ENCODE peak calls at places on chromosome 2, in eight cellular contexts. One of them, this sample, is unnamed.

GRCh38 chr2:212931271-212931670 is 220.1 kb downstream of the IKZF2 start:
- DNase-seq in A549: no peak
- DNase-seq in GM23338: no peak
- DNase-seq in SK-N-SH: no peak
- DNase-seq in HCT116: no peak
- DNase-seq in Panc1: no peak
- DNase-seq in HepG2: no peak
- DNase-seq in K562: no peak
- DNase-seq in this sample: no peak

GRCh38 chr2:17538844-17539554 is 1.5 kb upstream of the VSNL1 start:
- DNase-seq in A549: no peak
- DNase-seq in GM23338: peak; percentile 81
- DNase-seq in SK-N-SH: peak; percentile 87
- DNase-seq in HCT116: peak; percentile 54
- DNase-seq in Panc1: no peak
- DNase-seq in HepG2: peak; percentile 83
- DNase-seq in K562: peak; percentile 42
- DNase-seq in this sample: no peak

GRCh38 chr2:32864337-32864736 is 82.4 kb upstream of the LTBP1 start:
- DNase-seq in A549: no peak
- DNase-seq in GM23338: no peak
- DNase-seq in SK-N-SH: no peak
- DNase-seq in HCT116: no peak
- DNase-seq in Panc1: no peak
- DNase-seq in HepG2: no peak
- DNase-seq in K562: no peak
- DNase-seq in this sample: no peak

GRCh38 chr2:214376631-214377624 is 33.9 kb upstream of the VWC2L start:
- DNase-seq in A549: no peak
- DNase-seq in GM23338: no peak
- DNase-seq in SK-N-SH: no peak
- DNase-seq in HCT116: no peak
- DNase-seq in Panc1: no peak
- DNase-seq in HepG2: no peak
- DNase-seq in K562: no peak
- DNase-seq in this sample: no peak

GRCh38 chr2:169961911-169962310 is 134.7 kb downstream of the UBR3 start:
- DNase-seq in A549: no peak
- DNase-seq in GM23338: no peak
- DNase-seq in SK-N-SH: no peak
- DNase-seq in HCT116: no peak
- DNase-seq in Panc1: no peak
- DNase-seq in HepG2: no peak
- DNase-seq in K562: no peak
- DNase-seq in this sample: peak; percentile 88

GRCh38 chr2:10371441-10372194 is 68.9 kb downstream of the HPCAL1 start:
- DNase-seq in A549: no peak
- DNase-seq in GM23338: no peak
- DNase-seq in SK-N-SH: peak; percentile 60
- DNase-seq in HCT116: no peak
- DNase-seq in Panc1: no peak
- DNase-seq in HepG2: no peak
- DNase-seq in K562: no peak
- DNase-seq in this sample: no peak

GRCh38 chr2:115574667-115575066 is 1132.2 kb downstream of the DPP10 start:
- DNase-seq in A549: no peak
- DNase-seq in GM23338: no peak
- DNase-seq in SK-N-SH: no peak
- DNase-seq in HCT116: no peak
- DNase-seq in Panc1: no peak
- DNase-seq in HepG2: no peak
- DNase-seq in K562: no peak
- DNase-seq in this sample: no peak

GRCh38 chr2:71884303-71885042 is 263.2 kb downstream of the CYP26B1 start:
- DNase-seq in A549: no peak
- DNase-seq in GM23338: no peak
- DNase-seq in SK-N-SH: no peak
- DNase-seq in HCT116: no peak
- DNase-seq in Panc1: no peak
- DNase-seq in HepG2: no peak
- DNase-seq in K562: no peak
- DNase-seq in this sample: peak; percentile 56

GRCh38 chr2:142796161-142796560 is 81.3 kb upstream of the KYNU start:
- DNase-seq in A549: no peak
- DNase-seq in GM23338: peak; percentile 3
- DNase-seq in SK-N-SH: no peak
- DNase-seq in HCT116: no peak
- DNase-seq in Panc1: no peak
- DNase-seq in HepG2: peak; percentile 31
- DNase-seq in K562: no peak
- DNase-seq in this sample: no peak

GRCh38 chr2:210557721-210558120 is 1.3 kb downstream of the CPS1 start:
- DNase-seq in A549: no peak
- DNase-seq in GM23338: peak; percentile 81
- DNase-seq in SK-N-SH: no peak
- DNase-seq in HCT116: no peak
- DNase-seq in Panc1: no peak
- DNase-seq in HepG2: no peak
- DNase-seq in K562: no peak
- DNase-seq in this sample: no peak

GRCh38 chr2:210556355-210556980 is at the start of gene CPS1:
- DNase-seq in A549: no peak
- DNase-seq in GM23338: no peak
- DNase-seq in SK-N-SH: no peak
- DNase-seq in HCT116: no peak
- DNase-seq in Panc1: no peak
- DNase-seq in HepG2: no peak
- DNase-seq in K562: no peak
- DNase-seq in this sample: no peak

GRCh38 chr2:210548878-210549384 is 7.5 kb upstream of the CPS1 start:
- DNase-seq in A549: peak; percentile 3
- DNase-seq in GM23338: no peak
- DNase-seq in SK-N-SH: no peak
- DNase-seq in HCT116: no peak
- DNase-seq in Panc1: no peak
- DNase-seq in HepG2: peak; percentile 93
- DNase-seq in K562: no peak
- DNase-seq in this sample: no peak

GRCh38 chr2:210558708-210559107 is 2.3 kb downstream of the CPS1 start:
- DNase-seq in A549: no peak
- DNase-seq in GM23338: no peak
- DNase-seq in SK-N-SH: no peak
- DNase-seq in HCT116: no peak
- DNase-seq in Panc1: no peak
- DNase-seq in HepG2: no peak
- DNase-seq in K562: no peak
- DNase-seq in this sample: no peak

DNA sequence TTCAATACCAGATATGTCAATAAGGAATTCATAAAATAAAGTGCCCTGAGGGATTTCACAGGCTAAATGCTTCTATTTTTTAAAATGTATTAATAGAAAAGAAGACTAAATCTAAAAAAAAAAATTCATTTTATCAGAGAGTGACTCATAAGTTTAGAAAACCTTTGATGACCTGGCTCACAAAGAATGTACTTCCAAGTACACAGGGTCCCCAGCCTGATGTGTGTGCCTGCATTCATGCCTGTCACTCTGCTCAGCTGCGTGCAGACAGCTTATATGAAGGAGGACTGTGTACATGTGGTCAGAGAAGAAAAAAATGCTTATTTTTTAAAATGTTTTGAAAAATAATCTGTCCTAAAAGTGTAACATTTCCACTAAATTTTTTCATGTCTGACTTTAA is 3.0 kb upstream of the CPS1 start:
- DNase-seq in A549: no peak
- DNase-seq in GM23338: no peak
- DNase-seq in SK-N-SH: no peak
- DNase-seq in HCT116: no peak
- DNase-seq in Panc1: no peak
- DNase-seq in HepG2: peak; percentile 62
- DNase-seq in K562: no peak
- DNase-seq in this sample: no peak
- TF ChIP-seq REST in A549: no peak
- TF ChIP-seq REST in GM23338: no peak
- TF ChIP-seq REST in SK-N-SH: no peak
- TF ChIP-seq REST in HCT116: no peak
- TF ChIP-seq REST in Panc1: no peak
- TF ChIP-seq REST in HepG2: no peak
- TF ChIP-seq REST in K562: no peak
- TF ChIP-seq REST in this sample: no peak

DNA sequence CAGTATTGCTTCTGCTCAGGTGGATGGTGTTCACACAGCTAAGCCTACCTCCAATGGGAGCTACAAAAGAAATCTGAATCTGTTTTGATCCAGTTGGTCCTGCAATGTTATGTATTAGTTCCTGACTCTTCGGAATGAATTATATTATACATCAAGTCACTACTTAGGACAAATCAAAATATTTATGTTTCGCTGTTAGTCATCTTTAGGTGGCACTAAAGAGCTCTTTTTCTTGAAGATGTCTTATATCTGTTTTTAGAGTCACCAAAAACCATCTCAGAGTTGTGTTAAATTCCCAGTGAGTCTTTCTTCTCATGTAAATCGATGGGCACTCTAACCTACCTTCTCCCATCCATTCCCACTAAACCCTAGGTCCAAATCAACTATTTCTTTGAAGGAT is 2.2 kb downstream of the DNER start:
- DNase-seq in A549: no peak
- DNase-seq in GM23338: no peak
- DNase-seq in SK-N-SH: no peak
- DNase-seq in HCT116: no peak
- DNase-seq in Panc1: no peak
- DNase-seq in HepG2: no peak
- DNase-seq in K562: no peak
- DNase-seq in this sample: no peak
- TF ChIP-seq CTCF in A549: peak; percentile 15
- TF ChIP-seq CTCF in GM23338: no peak
- TF ChIP-seq CTCF in SK-N-SH: no peak
- TF ChIP-seq CTCF in HCT116: no peak
- TF ChIP-seq CTCF in Panc1: peak; percentile 39
- TF ChIP-seq CTCF in HepG2: no peak
- TF ChIP-seq CTCF in K562: no peak
- TF ChIP-seq CTCF in this sample: no peak

GRCh38 chr2:178517496-178517895 is 37.2 kb downstream of the PLEKHA3 start:
- DNase-seq in A549: no peak
- DNase-seq in GM23338: no peak
- DNase-seq in SK-N-SH: no peak
- DNase-seq in HCT116: no peak
- DNase-seq in Panc1: no peak
- DNase-seq in HepG2: no peak
- DNase-seq in K562: no peak
- DNase-seq in this sample: no peak

GRCh38 chr2:178512491-178512890 is 32.2 kb downstream of the PLEKHA3 start:
- DNase-seq in A549: no peak
- DNase-seq in GM23338: no peak
- DNase-seq in SK-N-SH: no peak
- DNase-seq in HCT116: no peak
- DNase-seq in Panc1: no peak
- DNase-seq in HepG2: no peak
- DNase-seq in K562: no peak
- DNase-seq in this sample: no peak

GRCh38 chr2:178510388-178510787 is 30.1 kb downstream of the PLEKHA3 start:
- DNase-seq in A549: no peak
- DNase-seq in GM23338: no peak
- DNase-seq in SK-N-SH: no peak
- DNase-seq in HCT116: no peak
- DNase-seq in Panc1: no peak
- DNase-seq in HepG2: no peak
- DNase-seq in K562: no peak
- DNase-seq in this sample: no peak

GRCh38 chr2:178513876-178514275 is 33.6 kb downstream of the PLEKHA3 start:
- DNase-seq in A549: no peak
- DNase-seq in GM23338: no peak
- DNase-seq in SK-N-SH: no peak
- DNase-seq in HCT116: no peak
- DNase-seq in Panc1: no peak
- DNase-seq in HepG2: no peak
- DNase-seq in K562: no peak
- DNase-seq in this sample: no peak

DNA sequence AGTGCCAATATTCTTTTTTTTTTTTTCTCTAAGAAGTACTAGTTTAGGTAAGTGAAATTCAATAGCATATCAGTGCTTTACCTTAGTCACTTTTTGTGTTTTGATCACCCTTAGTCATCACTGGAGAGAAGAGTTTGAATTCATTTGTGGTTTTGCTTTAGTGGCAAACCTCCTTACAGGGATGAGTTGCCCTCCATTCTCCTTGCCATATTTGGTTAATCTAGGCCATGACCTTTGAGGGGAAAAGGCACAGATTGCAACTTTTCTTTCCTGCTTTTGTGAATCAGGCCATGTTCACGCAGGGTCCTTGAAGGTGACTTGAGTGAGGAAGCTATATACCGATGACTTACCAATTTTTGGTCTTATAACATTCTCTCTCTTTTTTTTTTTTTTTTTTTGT is 34.4 kb downstream of the PLEKHA3 start:
- DNase-seq in A549: no peak
- DNase-seq in GM23338: no peak
- DNase-seq in SK-N-SH: no peak
- DNase-seq in HCT116: no peak
- DNase-seq in Panc1: no peak
- DNase-seq in HepG2: no peak
- DNase-seq in K562: no peak
- DNase-seq in this sample: no peak
- TF ChIP-seq REST in A549: no peak
- TF ChIP-seq REST in GM23338: no peak
- TF ChIP-seq REST in SK-N-SH: no peak
- TF ChIP-seq REST in HCT116: no peak
- TF ChIP-seq REST in Panc1: no peak
- TF ChIP-seq REST in HepG2: no peak
- TF ChIP-seq REST in K562: no peak
- TF ChIP-seq REST in this sample: no peak

GRCh38 chr2:140814141-140814540 is 1316.7 kb downstream of the LRP1B start:
- DNase-seq in A549: no peak
- DNase-seq in GM23338: no peak
- DNase-seq in SK-N-SH: no peak
- DNase-seq in HCT116: no peak
- DNase-seq in Panc1: no peak
- DNase-seq in HepG2: no peak
- DNase-seq in K562: no peak
- DNase-seq in this sample: no peak

GRCh38 chr2:140808211-140808610 is 1322.6 kb downstream of the LRP1B start:
- DNase-seq in A549: no peak
- DNase-seq in GM23338: no peak
- DNase-seq in SK-N-SH: no peak
- DNase-seq in HCT116: no peak
- DNase-seq in Panc1: no peak
- DNase-seq in HepG2: no peak
- DNase-seq in K562: no peak
- DNase-seq in this sample: no peak

GRCh38 chr2:140804682-140805235 is 1326.1 kb downstream of the LRP1B start:
- DNase-seq in A549: no peak
- DNase-seq in GM23338: no peak
- DNase-seq in SK-N-SH: peak; percentile 7
- DNase-seq in HCT116: no peak
- DNase-seq in Panc1: no peak
- DNase-seq in HepG2: no peak
- DNase-seq in K562: no peak
- DNase-seq in this sample: no peak

DNA sequence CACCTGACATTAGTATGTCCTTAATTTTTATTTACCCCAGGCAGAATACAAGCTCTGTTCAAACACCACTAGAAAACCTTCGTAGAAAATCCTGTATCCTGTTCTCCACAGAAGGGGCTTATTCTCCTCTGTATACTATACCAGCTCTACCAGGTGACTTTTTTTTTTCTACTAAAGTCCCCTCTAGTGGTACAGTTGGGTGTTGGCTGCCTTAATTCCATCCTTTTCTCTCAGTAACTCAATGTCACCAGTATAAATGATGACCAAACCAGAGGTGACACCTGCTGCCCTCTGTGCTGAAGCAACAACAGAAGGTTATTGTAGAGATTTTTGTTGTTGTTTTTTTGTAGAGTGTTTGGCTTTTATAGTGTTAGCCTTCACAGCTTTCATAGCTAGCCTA is 1322.0 kb downstream of the LRP1B start:
- DNase-seq in A549: no peak
- DNase-seq in GM23338: peak; percentile 65
- DNase-seq in SK-N-SH: no peak
- DNase-seq in HCT116: peak; percentile 31
- DNase-seq in Panc1: no peak
- DNase-seq in HepG2: peak; percentile 8
- DNase-seq in K562: no peak
- DNase-seq in this sample: no peak
- TF ChIP-seq CTCF in A549: peak; percentile 20
- TF ChIP-seq CTCF in GM23338: peak; percentile 53
- TF ChIP-seq CTCF in SK-N-SH: peak; percentile 32
- TF ChIP-seq CTCF in HCT116: peak; percentile 55
- TF ChIP-seq CTCF in Panc1: no peak
- TF ChIP-seq CTCF in HepG2: no peak
- TF ChIP-seq CTCF in K562: no peak
- TF ChIP-seq CTCF in this sample: no peak

This sample was measured in HL-60.